ENCODE peak calls at places on chromosomes 2 and 18, in ten cellular contexts. S is H54, G is esophagus squamous epithelium, B is heart left ventricle, X is HepG2, A is NB4, R is ovary, J is body of pancreas, I is tibial nerve, Z is right lobe of liver. U is an unnamed sample.

GRCh38 chr2:26139269-26140183 is 33.4 kb upstream of the GAREM2 start:
- DNase-seq in S (no peak), X (no peak), R (no peak), I (no peak), A (peak; percentile 20), J (peak; percentile 90), Z (no peak), G (no peak), B (no peak), U (peak; percentile 30)

GRCh38 chr2:23673830-23674679 is 252.9 kb downstream of the ATAD2B start:
- DNase-seq in R (no peak), G (no peak), Z (no peak), X (peak; percentile 30), S (no peak), J (no peak), I (no peak), B (no peak), A (peak; percentile 58), U (peak; percentile 46)

GRCh38 chr2:101829018-101829396 is 131.5 kb downstream of the MAP4K4 start:
- DNase-seq in S (no peak), R (no peak), Z (no peak), G (no peak), J (no peak), B (no peak), X (no peak), A (no peak), I (no peak), U (no peak)

GRCh38 chr2:11563784-11564666 is 30.2 kb downstream of the GREB1 start:
- DNase-seq in A (no peak), X (no peak), I (no peak), Z (no peak), G (no peak), R (peak; percentile 12), J (no peak), S (no peak), B (no peak), U (no peak)

GRCh38 chr2:177972782-177973181 is 99.8 kb downstream of the PDE11A start:
- DNase-seq in I (no peak), G (no peak), S (no peak), B (no peak), A (no peak), Z (no peak), X (no peak), J (no peak), R (no peak), U (no peak)

GRCh38 chr18:3758531-3758930 is 308.6 kb downstream of the TGIF1 start:
- DNase-seq in G (no peak), S (peak; percentile 13), I (no peak), B (no peak), X (no peak), A (no peak), J (no peak), Z (no peak), R (no peak), U (no peak)

GRCh38 chr2:85674417-85674816 is 6.4 kb upstream of the SFTPB start:
- DNase-seq in G (no peak), I (no peak), X (no peak), J (no peak), R (no peak), Z (no peak), S (no peak), B (no peak), A (no peak), U (no peak)

GRCh38 chr2:173521450-173522192 is 166.9 kb downstream of the CDCA7 start:
- DNase-seq in S (no peak), J (no peak), G (no peak), B (no peak), Z (no peak), X (no peak), R (no peak), A (no peak), I (no peak), U (no peak)

GRCh38 chr2:156430978-156431358 is 5.2 kb upstream of the GPD2 start:
- DNase-seq in S (no peak), R (no peak), G (no peak), X (no peak), A (peak; percentile 68), I (no peak), J (no peak), Z (no peak), B (no peak), U (peak; percentile 57)

GRCh38 chr2:181235683-181236459 is 221.3 kb upstream of the ITGA4 start:
- DNase-seq in X (no peak), J (no peak), I (no peak), Z (no peak), B (no peak), G (no peak), A (peak; percentile 17), R (no peak), S (no peak), U (no peak)

GRCh38 chr2:94982661-94983060 is 42.8 kb upstream of the MAL start:
- DNase-seq in Z (no peak), B (no peak), I (no peak), A (peak; percentile 9), X (no peak), G (no peak), J (no peak), R (no peak), S (peak; percentile 68), U (no peak)

GRCh38 chr2:94987074-94988020 is 38.2 kb upstream of the MAL start:
- DNase-seq in S (no peak), A (peak; percentile 50), X (no peak), I (no peak), B (no peak), R (no peak), J (no peak), G (no peak), Z (no peak), U (no peak)

GRCh38 chr2:94985636-94986035 is 39.9 kb upstream of the MAL start:
- DNase-seq in X (no peak), A (no peak), I (no peak), S (no peak), G (no peak), R (no peak), B (no peak), Z (no peak), J (no peak), U (no peak)

GRCh38 chr2:94986392-94986963 is 39.0 kb upstream of the MAL start:
- DNase-seq in A (peak; percentile 64), I (no peak), B (peak; percentile 45), X (peak; percentile 62), R (no peak), G (no peak), J (peak; percentile 74), Z (no peak), S (peak; percentile 60), U (peak; percentile 48)

DNA sequence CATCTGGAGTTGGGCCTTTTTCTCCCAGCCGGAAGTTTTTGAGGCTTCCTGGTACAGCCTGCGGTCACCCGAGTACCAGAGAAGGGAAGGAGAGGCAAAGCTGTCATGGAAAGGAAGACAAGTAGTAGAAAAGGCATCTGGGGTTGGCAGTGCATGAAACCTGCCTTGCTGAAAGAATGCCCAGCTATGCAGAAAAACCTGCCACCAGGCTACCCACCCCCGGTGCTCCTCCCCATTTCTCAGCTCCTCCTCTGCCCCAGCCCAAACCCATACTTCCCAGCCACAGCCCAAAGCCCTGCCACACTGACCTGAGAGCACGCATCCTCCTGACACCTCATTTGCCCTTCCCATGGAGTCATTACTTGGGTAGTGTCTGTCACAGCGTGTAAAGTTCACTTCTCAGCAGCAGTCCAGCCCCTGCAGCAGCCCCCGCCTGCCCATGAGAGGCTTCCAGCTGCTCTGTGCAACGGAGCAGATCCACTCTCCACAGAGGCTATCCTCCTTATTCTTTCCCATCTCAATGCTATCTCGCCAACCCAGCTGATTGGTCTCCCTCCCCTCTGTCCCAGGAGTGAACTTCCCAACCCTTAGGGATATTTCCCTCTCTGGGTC is 40.4 kb upstream of the MAL start:
- DNase-seq in X (no peak), A (no peak), B (no peak), I (no peak), R (no peak), G (no peak), Z (no peak), J (no peak), S (no peak), U (no peak)
- TF ChIP-seq POLR2A in X (no peak), A (no peak), B (no peak), I (no peak), R (no peak), G (no peak), Z (no peak), J (no peak), S (no peak), U (no peak)

DNA sequence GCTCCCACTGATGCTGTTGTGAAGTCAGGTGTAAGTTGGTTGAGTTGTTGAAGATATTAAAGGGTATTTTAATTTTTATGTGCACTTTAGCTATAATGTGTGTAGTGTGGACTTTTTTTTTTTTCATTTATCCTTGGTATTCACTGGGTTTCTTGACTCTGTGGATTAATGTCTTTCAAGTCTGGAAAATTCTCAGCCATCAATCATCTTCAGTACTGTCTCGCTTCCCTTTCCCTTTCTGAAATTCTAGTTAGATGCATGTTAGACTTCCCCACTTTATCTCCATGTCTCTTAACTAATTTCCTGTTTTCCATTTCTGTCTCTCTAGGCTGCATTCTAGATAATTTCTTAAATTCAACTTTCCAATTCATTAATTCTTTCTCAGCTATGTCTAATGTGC is 247.7 kb upstream of the REV1 start:
- DNase-seq in I (no peak), Z (no peak), X (no peak), J (no peak), R (no peak), A (no peak), S (no peak), B (no peak), G (no peak), U (no peak)
- TF ChIP-seq POLR2A in I (no peak), Z (no peak), X (no peak), J (no peak), R (no peak), A (no peak), S (no peak), B (no peak), G (no peak), U (no peak)

GRCh38 chr18:63320041-63320689 is 596 bp upstream of the BCL2 start:
- DNase-seq in R (peak; percentile 82), G (peak; percentile 49), Z (peak; percentile 83), J (peak; percentile 91), S (peak; percentile 60), X (peak; percentile 61), B (peak; percentile 87), I (peak; percentile 65), A (peak; percentile 92), U (peak; percentile 89)
- TF ChIP-seq POLR2A in R (no peak), G (no peak), Z (peak; percentile 41), J (peak; percentile 42), S (no peak), X (peak; percentile 34), B (no peak), I (no peak), A (no peak), U (no peak)

DNA sequence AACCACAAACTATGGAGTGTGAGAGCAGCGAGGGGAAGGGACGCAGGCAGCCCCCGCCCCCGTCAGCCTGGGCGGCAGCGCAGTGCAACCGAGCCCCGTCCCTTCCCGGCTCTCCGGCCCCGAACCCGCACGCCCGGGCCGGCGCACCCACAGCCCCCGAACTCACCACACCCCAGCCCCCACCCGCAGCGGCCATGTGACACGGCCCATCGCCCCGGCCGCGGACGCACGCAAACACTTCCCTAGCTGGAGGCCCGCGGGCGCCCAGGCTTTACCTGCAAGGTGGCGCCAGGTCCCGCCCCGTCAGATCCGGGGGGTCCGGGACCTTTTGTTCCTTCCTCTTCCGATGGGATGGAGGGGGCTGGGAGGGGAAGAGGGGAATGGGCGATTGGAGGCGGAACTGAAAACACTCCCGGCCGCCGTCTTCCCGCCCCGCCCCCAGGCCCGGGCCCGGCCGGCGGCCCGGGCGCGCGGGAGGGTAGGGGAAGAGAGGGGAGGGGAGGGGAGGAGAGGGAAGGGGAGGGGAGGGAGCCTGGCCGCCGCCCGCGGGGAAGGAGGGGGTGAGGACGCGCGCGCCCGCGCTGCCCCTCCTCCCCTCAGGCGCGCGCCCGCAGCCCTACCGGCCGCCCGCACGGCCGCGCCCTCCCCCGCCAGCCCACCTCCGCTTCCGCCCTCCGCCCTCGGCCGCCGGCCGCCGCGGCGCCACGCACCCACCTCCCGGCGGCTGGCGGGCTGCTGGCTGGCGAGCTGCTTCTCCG is at the start of gene SMAD2:
- DNase-seq in S (peak; percentile 7), R (peak; percentile 84), J (peak; percentile 86), I (peak; percentile 68), G (peak; percentile 60), X (peak; percentile 87), A (peak; percentile 87), B (peak; percentile 90), Z (peak; percentile 89), U (peak; percentile 93)
- TF ChIP-seq POLR2A in S (peak; percentile 30), R (no peak), J (peak; percentile 60), I (no peak), G (no peak), X (no peak), A (no peak), B (no peak), Z (peak; percentile 16), U (no peak)

U was measured in erythroblast.